ENCODE peak calls at places on chromosome 11, in nine cellular contexts. L, U, X, S, D, H, Q, M and R are unnamed samples.

GRCh38 chr11:126467046-126467370 is 111.5 kb downstream of the ST3GAL4 start:
- DNase-seq in S (no peak), D (no peak), L (no peak), Q (no peak), U (no peak), M (no peak), H (no peak), X (no peak), R (no peak)

GRCh38 chr11:117976445-117976844 is 9.7 kb upstream of the IL10RA start:
- DNase-seq in D (no peak), H (no peak), M (no peak), L (no peak), U (no peak), X (peak), S (no peak), Q (no peak), R (no peak)

GRCh38 chr11:48052183-48053040 is 72.1 kb downstream of the PTPRJ start:
- DNase-seq in U (no peak), M (peak), S (no peak), H (no peak), D (no peak), L (no peak), X (no peak), Q (peak), R (peak)

GRCh38 chr11:123314972-123315371 is 115.1 kb upstream of the GRAMD1B start:
- DNase-seq in M (no peak), D (no peak), X (no peak), Q (no peak), S (no peak), U (no peak), L (no peak), H (no peak), R (no peak)

GRCh38 chr11:108369064-108369463 is 98.3 kb downstream of the C11orf65 start:
- DNase-seq in S (no peak), L (no peak), H (no peak), D (no peak), Q (no peak), U (no peak), M (no peak), X (no peak), R (no peak)

GRCh38 chr11:100756556-100756955 is 69.5 kb downstream of the ARHGAP42 start:
- DNase-seq in U (no peak), D (no peak), S (no peak), X (no peak), Q (no peak), M (peak), H (no peak), L (no peak), R (no peak)

GRCh38 chr11:72631806-72632731 is 42.2 kb downstream of the PDE2A start:
- DNase-seq in L (no peak), S (no peak), U (no peak), X (no peak), Q (no peak), D (no peak), M (peak), H (no peak), R (no peak)

GRCh38 chr11:8318536-8318935 is 54.9 kb upstream of the LMO1 start:
- DNase-seq in L (no peak), D (peak), X (no peak), H (no peak), Q (peak), M (no peak), S (no peak), U (no peak), R (peak)

GRCh38 chr11:292211-293121 is 3.5 kb downstream of the PGGHG start:
- DNase-seq in M (no peak), U (peak), Q (no peak), H (no peak), S (no peak), L (peak), D (no peak), X (no peak), R (peak)

GRCh38 chr11:63917685-63918523 is 940 bp upstream of the RCOR2 start:
- DNase-seq in U (peak), X (peak), H (no peak), D (peak), Q (no peak), S (no peak), M (peak), L (no peak), R (peak)

GRCh38 chr11:612201-612960 is 3.4 kb downstream of the IRF7 start:
- DNase-seq in L (peak), D (no peak), X (no peak), S (no peak), U (peak), H (peak), M (peak), Q (no peak), R (peak)

GRCh38 chr11:108871152-108871551 is 206.3 kb downstream of the DDX10 start:
- DNase-seq in D (peak), X (no peak), Q (no peak), M (peak), L (no peak), U (peak), S (no peak), H (peak), R (peak)

GRCh38 chr11:41175304-41175972 is 284.0 kb downstream of the LRRC4C start:
- DNase-seq in H (no peak), U (no peak), D (no peak), M (no peak), Q (no peak), X (no peak), S (no peak), L (no peak), R (no peak)

GRCh38 chr11:78420255-78420764 is 2.7 kb upstream of the GAB2 start:
- DNase-seq in M (peak), D (peak), Q (no peak), X (peak), L (no peak), U (peak), S (no peak), H (peak), R (peak)

GRCh38 chr11:30387891-30388861 is 65.3 kb downstream of the ARL14EP start:
- DNase-seq in L (no peak), D (peak), S (no peak), M (no peak), U (no peak), H (no peak), Q (no peak), X (no peak), R (no peak)

GRCh38 chr11:118441770-118442169 is 5.5 kb downstream of the KMT2A start:
- DNase-seq in X (no peak), S (no peak), M (no peak), Q (no peak), D (no peak), U (no peak), H (no peak), L (no peak), R (peak)

GRCh38 chr11:3880724-3881123 is 25.3 kb downstream of the STIM1 start:
- DNase-seq in D (no peak), M (peak), U (no peak), S (no peak), Q (no peak), L (no peak), X (no peak), H (peak), R (no peak)

GRCh38 chr11:125173027-125173426 is 8.5 kb downstream of the PKNOX2 start:
- DNase-seq in X (no peak), L (no peak), Q (no peak), H (no peak), D (no peak), U (no peak), M (no peak), S (no peak), R (no peak)

GRCh38 chr11:107563702-107564101 is 1.8 kb downstream of the ALKBH8 start:
- DNase-seq in U (no peak), M (peak), Q (no peak), D (peak), H (peak), S (peak), X (peak), L (no peak), R (peak)

GRCh38 chr11:76669901-76670474 is 559 bp downstream of the LRRC32 start:
- DNase-seq in L (peak), Q (peak), M (peak), H (peak), X (peak), U (peak), S (no peak), D (no peak), R (no peak)

GRCh38 chr11:118151421-118151820 is 1.2 kb downstream of the SCN4B start:
- DNase-seq in L (no peak), S (no peak), Q (no peak), X (no peak), H (no peak), U (no peak), M (no peak), D (no peak), R (no peak)

GRCh38 chr11:19790831-19791552 is 78.4 kb downstream of the NAV2 start:
- DNase-seq in M (no peak), H (no peak), X (no peak), L (peak), Q (no peak), D (no peak), U (no peak), S (peak), R (no peak)

GRCh38 chr11:128891912-128892398 is 799 bp downstream of the KCNJ5 start:
- DNase-seq in S (no peak), X (no peak), Q (no peak), D (no peak), H (no peak), U (peak), M (no peak), L (no peak), R (no peak)

GRCh38 chr11:28464252-28464867 is 356.2 kb downstream of the METTL15 start:
- DNase-seq in L (no peak), S (no peak), U (no peak), D (no peak), H (peak), M (peak), Q (no peak), X (no peak), R (no peak)

GRCh38 chr11:12272821-12273617 is 104.4 kb upstream of the PARVA start:
- DNase-seq in S (no peak), X (no peak), D (no peak), Q (peak), L (no peak), H (no peak), U (no peak), M (peak), R (no peak)

GRCh38 chr11:74725701-74726100 is 5.5 kb downstream of the CHRDL2 start:
- DNase-seq in L (no peak), D (no peak), H (no peak), X (no peak), M (no peak), Q (no peak), U (no peak), S (no peak), R (no peak)

GRCh38 chr11:57597971-57598830 is 716 bp downstream of the SERPING1 start:
- DNase-seq in L (peak), X (peak), Q (peak), U (peak), S (no peak), H (peak), D (peak), M (peak), R (no peak)

GRCh38 chr11:119126675-119127268 is 5.4 kb downstream of the HINFP start:
- DNase-seq in X (no peak), D (no peak), H (no peak), Q (no peak), S (no peak), U (peak), M (no peak), L (no peak), R (no peak)

GRCh38 chr11:114909866-114910265 is 231.5 kb downstream of the NXPE2 start:
- DNase-seq in Q (no peak), X (no peak), M (no peak), S (no peak), D (peak), H (no peak), U (no peak), L (no peak), R (no peak)

GRCh38 chr11:134660416-134660815 is 248.4 kb upstream of the B3GAT1 start:
- DNase-seq in X (no peak), H (no peak), D (no peak), S (no peak), L (no peak), M (no peak), U (no peak), Q (no peak), R (no peak)

GRCh38 chr11:17782938-17783337 is 48.4 kb downstream of the KCNC1 start:
- DNase-seq in U (peak), D (no peak), Q (no peak), S (no peak), X (no peak), L (no peak), M (no peak), H (no peak), R (no peak)

GRCh38 chr11:113159967-113160621 is 154.3 kb upstream of the TTC12 start:
- DNase-seq in D (no peak), M (peak), L (no peak), Q (no peak), U (no peak), H (no peak), X (peak), S (no peak), R (no peak)

GRCh38 chr11:12840871-12841516 is 166.8 kb downstream of the TEAD1 start:
- DNase-seq in D (no peak), H (peak), U (no peak), S (no peak), M (no peak), L (no peak), X (no peak), Q (no peak), R (no peak)

GRCh38 chr11:119091083-119091650 is 6.5 kb downstream of the HMBS start:
- DNase-seq in H (no peak), U (no peak), X (no peak), D (no peak), Q (no peak), L (no peak), M (no peak), S (no peak), R (no peak)

GRCh38 chr11:120622189-120622912 is 110.8 kb downstream of the GRIK4 start:
- DNase-seq in S (no peak), X (no peak), Q (no peak), M (peak), L (no peak), H (peak), U (no peak), D (no peak), R (peak)

GRCh38 chr11:120912504-120912903 is 111.4 kb upstream of the TBCEL start:
- DNase-seq in H (peak), U (no peak), L (no peak), X (no peak), S (no peak), M (peak), D (no peak), Q (no peak), R (no peak)

GRCh38 chr11:44627911-44628729 is 62.7 kb downstream of the CD82 start:
- DNase-seq in Q (no peak), D (no peak), S (no peak), H (no peak), X (peak), M (peak), L (peak), U (peak), R (no peak)

GRCh38 chr11:94568717-94569116 is 1.5 kb downstream of the PIWIL4 start:
- DNase-seq in M (no peak), H (no peak), Q (no peak), D (no peak), U (no peak), X (no peak), S (no peak), L (no peak), R (no peak)
- TF ChIP-seq CTCF in M (no peak), H (no peak), Q (no peak), D (no peak), U (no peak), X (no peak), S (no peak), L (no peak), R (no peak)

GRCh38 chr11:65013692-65014145 is 241 bp upstream of the ARL2 start:
- DNase-seq in M (peak), H (peak), X (peak), D (peak), U (peak), S (peak), L (peak), Q (peak), R (peak)
- TF ChIP-seq CTCF in M (no peak), H (no peak), X (peak), D (peak), U (peak), S (peak), L (no peak), Q (no peak), R (peak)

GRCh38 chr11:112005422-112006094 is 19.6 kb upstream of the DLAT start:
- DNase-seq in X (no peak), U (no peak), S (no peak), D (no peak), Q (no peak), L (no peak), H (no peak), M (no peak), R (no peak)

GRCh38 chr11:111999111-111999510 is 26.1 kb upstream of the DLAT start:
- DNase-seq in M (no peak), D (no peak), L (no peak), S (no peak), Q (no peak), U (no peak), H (no peak), X (no peak), R (no peak)

GRCh38 chr11:112002491-112003216 is 22.6 kb upstream of the DLAT start:
- DNase-seq in S (no peak), X (no peak), Q (no peak), M (no peak), L (no peak), D (no peak), H (no peak), U (no peak), R (no peak)

GRCh38 chr11:112000703-112001102 is 24.5 kb upstream of the DLAT start:
- DNase-seq in Q (no peak), D (no peak), H (no peak), U (no peak), L (no peak), M (no peak), X (no peak), S (no peak), R (no peak)

DNA sequence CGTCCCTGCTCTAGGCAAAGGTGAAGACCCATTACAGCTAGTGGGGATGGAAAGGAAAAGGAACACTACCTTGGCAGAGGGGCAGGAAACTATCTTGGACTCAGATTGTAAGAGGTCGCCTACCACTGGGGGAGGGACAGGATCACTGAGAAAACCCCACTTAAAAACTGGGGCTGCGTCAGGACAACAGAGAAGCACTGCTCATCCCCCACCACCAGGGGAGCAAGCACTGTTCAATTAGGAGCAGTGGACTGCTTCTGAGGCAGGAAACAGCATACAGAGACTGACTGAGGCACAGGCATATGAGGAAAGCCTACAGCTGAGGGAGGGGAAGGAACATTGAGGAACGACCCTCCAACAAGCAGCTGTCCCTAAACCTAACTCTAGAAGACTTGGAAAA is 20.8 kb upstream of the DLAT start:
- DNase-seq in L (no peak), S (no peak), M (no peak), H (no peak), Q (no peak), X (no peak), D (peak), U (no peak), R (peak)
- TF ChIP-seq CTCF in L (no peak), S (peak), M (peak), H (peak), Q (no peak), X (no peak), D (peak), U (no peak), R (no peak)

GRCh38 chr11:45847908-45848316 is 637 bp downstream of the CRY2 start:
- DNase-seq in M (peak), Q (no peak), X (peak), D (peak), L (no peak), U (peak), H (peak), S (peak), R (peak)
- TF ChIP-seq CTCF in M (peak), Q (no peak), X (no peak), D (no peak), L (no peak), U (peak), H (peak), S (no peak), R (no peak)

GRCh38 chr11:92554662-92555061 is 330.0 kb downstream of the FAT3 start:
- DNase-seq in Q (no peak), M (no peak), U (no peak), X (no peak), S (no peak), D (no peak), L (no peak), H (no peak), R (no peak)

GRCh38 chr11:92550411-92550810 is 325.8 kb downstream of the FAT3 start:
- DNase-seq in D (no peak), S (no peak), X (no peak), M (no peak), Q (no peak), L (no peak), U (no peak), H (no peak), R (no peak)

GRCh38 chr11:92550871-92551270 is 326.3 kb downstream of the FAT3 start:
- DNase-seq in Q (no peak), L (no peak), H (no peak), S (no peak), X (no peak), D (no peak), M (no peak), U (no peak), R (no peak)

GRCh38 chr11:92556435-92556834 is 331.8 kb downstream of the FAT3 start:
- DNase-seq in M (peak), X (no peak), D (peak), S (no peak), Q (no peak), L (no peak), U (no peak), H (peak), R (no peak)

DNA sequence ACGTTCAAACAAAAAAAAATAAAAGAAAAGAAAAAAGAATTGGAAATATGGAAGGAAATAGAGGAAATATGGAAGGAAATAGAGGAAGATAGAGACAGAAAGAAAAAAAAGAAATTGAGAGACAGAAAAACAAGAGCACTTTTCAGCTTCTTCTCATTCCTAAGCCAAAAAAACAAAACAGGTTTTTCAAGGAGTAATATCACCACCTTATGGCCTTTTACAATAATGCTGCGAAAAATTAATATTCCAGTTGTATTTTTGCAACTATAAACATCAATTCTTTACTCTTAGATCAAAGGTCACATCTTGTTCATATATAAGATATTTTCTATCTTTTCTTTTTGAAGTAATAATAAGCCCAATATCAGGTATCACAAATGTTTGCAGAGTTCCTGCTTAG is 328.3 kb downstream of the FAT3 start:
- DNase-seq in X (no peak), M (peak), Q (no peak), S (no peak), L (no peak), D (no peak), H (peak), U (no peak), R (no peak)
- TF ChIP-seq CTCF in X (no peak), M (peak), Q (no peak), S (no peak), L (peak), D (peak), H (peak), U (no peak), R (no peak)

DNA sequence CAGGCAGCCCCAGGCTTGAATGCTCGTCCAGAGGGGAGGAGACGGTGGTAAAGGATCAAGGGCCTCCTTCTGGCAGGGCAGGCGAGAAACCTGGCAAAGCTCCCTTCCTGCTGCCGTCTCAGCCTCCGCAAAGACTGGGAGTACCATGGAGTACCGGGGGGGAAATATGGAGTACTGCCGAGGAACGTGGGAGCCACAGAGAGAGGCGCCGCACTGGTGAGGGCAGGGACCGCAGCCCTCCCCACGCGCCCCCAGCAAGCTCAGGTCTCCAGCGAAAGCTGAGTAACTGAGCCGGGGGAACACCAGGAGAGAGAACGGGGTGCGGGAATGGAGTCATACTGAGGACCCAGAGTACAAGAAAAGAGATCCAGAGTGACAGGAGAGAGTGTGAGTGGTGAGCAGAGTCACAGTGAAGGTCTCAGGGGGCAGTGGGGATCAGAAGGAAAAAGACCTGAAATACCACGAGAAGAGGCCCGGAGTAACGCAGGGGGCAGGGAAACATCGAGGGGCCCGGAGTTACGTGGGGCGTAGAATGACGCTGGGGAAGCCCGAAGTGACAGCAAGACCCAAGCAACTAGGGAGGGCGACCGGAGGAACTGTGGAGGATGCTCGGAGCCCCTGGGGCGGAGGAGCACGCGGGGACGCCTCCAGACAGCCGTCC is 740 bp downstream of the EML3 start:
- DNase-seq in L (no peak), H (peak), D (peak), X (peak), S (peak), M (peak), U (peak), Q (no peak), R (peak)
- TF ChIP-seq CTCF in L (no peak), H (no peak), D (no peak), X (no peak), S (no peak), M (peak), U (no peak), Q (no peak), R (no peak)